ENCODE peak calls at places on chromosomes 2 and 18, in six cellular contexts. Q, E, T, W, I and R are unnamed samples.

GRCh38 chr18:27073404-27073830 is 111.7 kb downstream of the CHST9 start:
- DNase-seq in Q (no peak), E (no peak), T (no peak), W (no peak), I (no peak), R (no peak)

GRCh38 chr2:38070438-38070837 is 5.5 kb downstream of the CYP1B1 start:
- DNase-seq in Q (no peak), E (no peak), T (no peak), W (no peak), I (no peak), R (no peak)

GRCh38 chr2:70104231-70105111 is 17.2 kb downstream of the PCBP1 start:
- DNase-seq in Q (no peak), E (no peak), T (peak), W (no peak), I (no peak), R (peak)

GRCh38 chr2:29398384-29399237 is 283.4 kb downstream of the CLIP4 start:
- DNase-seq in Q (no peak), E (no peak), T (no peak), W (no peak), I (no peak), R (no peak)

GRCh38 chr2:229752970-229753729 is 38.8 kb upstream of the DNER start:
- DNase-seq in Q (no peak), E (no peak), T (no peak), W (no peak), I (no peak), R (no peak)

GRCh38 chr2:239143858-239144712 is 256.7 kb downstream of the HDAC4 start:
- DNase-seq in Q (no peak), E (no peak), T (peak), W (no peak), I (peak), R (peak)

GRCh38 chr2:234905547-234906260 is 46.1 kb upstream of the SH3BP4 start:
- DNase-seq in Q (no peak), E (no peak), T (no peak), W (no peak), I (no peak), R (no peak)

GRCh38 chr2:44120428-44120827 is 48.2 kb upstream of the PPM1B start:
- DNase-seq in Q (no peak), E (no peak), T (no peak), W (no peak), I (peak), R (peak)

GRCh38 chr18:40179647-40180175 is 1775.3 kb upstream of the PIK3C3 start:
- DNase-seq in Q (no peak), E (no peak), T (no peak), W (no peak), I (no peak), R (no peak)

GRCh38 chr2:113206251-113206650 is 32.5 kb downstream of the PSD4 start:
- DNase-seq in Q (no peak), E (no peak), T (no peak), W (no peak), I (no peak), R (no peak)